ENCODE peak calls at places on chromosomes 3 and 15, in five cellular contexts. S, Y, R, A and G are unnamed samples.

GRCh38 chr3:72888546-72889309 is 882 bp downstream of the GXYLT2 start:
- DNase-seq in Y (no peak), R (no peak), S (no peak), A (no peak), G (peak)

GRCh38 chr3:43435706-43436105 is 149.4 kb downstream of the SNRK start:
- DNase-seq in A (no peak), S (no peak), Y (no peak), R (no peak), G (no peak)

GRCh38 chr3:122921791-122922651 is 105.5 kb downstream of the SEMA5B start:
- DNase-seq in S (no peak), A (peak), R (no peak), Y (peak), G (no peak)

GRCh38 chr15:65368300-65368617 is 9.5 kb downstream of the IGDCC3 start:
- DNase-seq in Y (no peak), S (no peak), R (peak), A (no peak), G (no peak)

GRCh38 chr3:153348457-153349137 is 186.6 kb downstream of the RAP2B start:
- DNase-seq in Y (no peak), R (no peak), S (no peak), A (no peak), G (peak)

GRCh38 chr15:72827216-72827615 is 43.7 kb upstream of the ADPGK start:
- DNase-seq in S (no peak), A (no peak), R (no peak), Y (no peak), G (peak)

GRCh38 chr15:52483712-52484111 is 45.0 kb downstream of the MYO5A start:
- DNase-seq in Y (no peak), S (no peak), R (no peak), A (no peak), G (peak)

GRCh38 chr3:139935071-139935865 is at the start of gene CLSTN2:
- DNase-seq in S (no peak), Y (peak), A (peak), R (peak), G (no peak)

GRCh38 chr3:146359841-146360240 is 108.9 kb upstream of the PLSCR4 start:
- DNase-seq in Y (no peak), S (no peak), A (no peak), R (no peak), G (no peak)

GRCh38 chr15:69808756-69809155 is 289.0 kb downstream of the TLE3 start:
- DNase-seq in R (no peak), S (no peak), Y (peak), A (no peak), G (peak)

GRCh38 chr3:48594431-48595049 is 589 bp downstream of the COL7A1 start:
- DNase-seq in Y (peak), R (peak), S (no peak), A (no peak), G (peak)

GRCh38 chr3:49719214-49719884 is at the start of gene AMIGO3:
- DNase-seq in R (peak), A (peak), S (peak), Y (peak), G (peak)

GRCh38 chr15:91874992-91875651 is 21.6 kb downstream of the SLCO3A1 start:
- DNase-seq in A (no peak), R (no peak), Y (no peak), S (no peak), G (no peak)

GRCh38 chr15:83170474-83171165 is 37.0 kb downstream of the HDGFL3 start:
- DNase-seq in S (no peak), Y (no peak), R (no peak), A (no peak), G (peak)

GRCh38 chr15:92714071-92714456 is 58.5 kb upstream of the FAM174B start:
- DNase-seq in Y (peak), R (peak), S (no peak), A (no peak), G (peak)

GRCh38 chr3:115062009-115062408 is 85.1 kb downstream of the ZBTB20 start:
- DNase-seq in Y (no peak), R (no peak), S (no peak), A (no peak), G (no peak)

GRCh38 chr15:58355965-58356358 is 75.8 kb upstream of the LIPC start:
- DNase-seq in S (no peak), Y (no peak), A (no peak), R (no peak), G (no peak)

GRCh38 chr15:42371125-42371524 is 11.8 kb downstream of the CAPN3 start:
- DNase-seq in R (no peak), S (no peak), Y (peak), A (peak), G (peak)

GRCh38 chr3:66121288-66121687 is 82.6 kb upstream of the MAGI1 start:
- DNase-seq in Y (no peak), A (no peak), S (no peak), R (no peak), G (peak)

GRCh38 chr15:78210349-78210717 is 24.0 kb downstream of the ACSBG1 start:
- DNase-seq in A (no peak), S (no peak), R (no peak), Y (no peak), G (no peak)

GRCh38 chr3:10945683-10946287 is 46.8 kb upstream of the SLC6A1 start:
- DNase-seq in S (no peak), A (peak), R (peak), Y (peak), G (peak)

GRCh38 chr15:81653259-81653658 is 279.2 kb upstream of the TMC3 start:
- DNase-seq in Y (no peak), A (no peak), R (no peak), S (peak), G (no peak)

GRCh38 chr3:133591271-133591742 is 17.8 kb downstream of the CDV3 start:
- DNase-seq in S (no peak), A (no peak), Y (no peak), R (no peak), G (peak)

GRCh38 chr3:135056084-135056730 is 261.1 kb downstream of the EPHB1 start:
- DNase-seq in S (no peak), Y (no peak), R (no peak), A (no peak), G (no peak)

GRCh38 chr15:68000754-68001153 is 53.4 kb upstream of the PIAS1 start:
- DNase-seq in A (no peak), R (no peak), S (no peak), Y (no peak), G (no peak)

GRCh38 chr3:134372405-134373277 is 1.6 kb downstream of the AMOTL2 start:
- DNase-seq in Y (no peak), S (no peak), R (no peak), A (no peak), G (peak)

GRCh38 chr15:67004142-67004541 is 61.3 kb upstream of the SMAD3 start:
- DNase-seq in S (peak), Y (no peak), R (no peak), A (no peak), G (no peak)

GRCh38 chr3:172708905-172709775 is 1.7 kb downstream of the NCEH1 start:
- DNase-seq in S (no peak), Y (no peak), R (no peak), A (no peak), G (peak)

GRCh38 chr3:86381247-86381646 is 609.7 kb downstream of the VGLL3 start:
- DNase-seq in Y (no peak), A (no peak), R (no peak), S (no peak), G (no peak)

GRCh38 chr3:129485681-129486056 is 42.8 kb upstream of the RHO start:
- DNase-seq in A (no peak), S (no peak), R (no peak), Y (no peak), G (peak)

GRCh38 chr3:196048922-196049566 is 32.8 kb downstream of the TFRC start:
- DNase-seq in R (no peak), A (no peak), Y (no peak), S (no peak), G (no peak)

GRCh38 chr3:117019082-117019713 is 309.6 kb downstream of the TUSC7 start:
- DNase-seq in Y (peak), A (no peak), R (peak), S (no peak), G (peak)

GRCh38 chr15:101642361-101642760 is 9.8 kb downstream of the TM2D3 start:
- DNase-seq in R (peak), Y (peak), A (no peak), S (no peak), G (no peak)

GRCh38 chr3:138774529-138775253 is 60.0 kb downstream of the PIK3CB start:
- DNase-seq in S (no peak), Y (peak), A (peak), R (peak), G (peak)

GRCh38 chr3:13642597-13642996 is 93.7 kb downstream of the FBLN2 start:
- DNase-seq in R (no peak), Y (no peak), A (no peak), S (no peak), G (peak)

GRCh38 chr3:195551381-195551978 is 8.4 kb upstream of the PPP1R2 start:
- DNase-seq in Y (no peak), S (no peak), A (no peak), R (no peak), G (no peak)

GRCh38 chr3:170132335-170132734 is 49.2 kb downstream of the PHC3 start:
- DNase-seq in S (no peak), Y (peak), R (no peak), A (peak), G (no peak)
- TF ChIP-seq CTCF in S (no peak), Y (no peak), R (no peak), A (no peak), G (no peak)

GRCh38 chr3:6516694-6517093 is 344.2 kb upstream of the GRM7 start:
- DNase-seq in S (no peak), A (no peak), R (no peak), Y (no peak), G (no peak)
- TF ChIP-seq RCOR1 in S (no peak), A (no peak), R (no peak), Y (no peak), G (no peak)

GRCh38 chr15:60130811-60131210 is 126.7 kb downstream of the FOXB1 start:
- DNase-seq in S (no peak), R (no peak), A (no peak), Y (no peak), G (no peak)

GRCh38 chr15:60137711-60138396 is 133.7 kb downstream of the FOXB1 start:
- DNase-seq in A (no peak), R (no peak), Y (no peak), S (no peak), G (no peak)

GRCh38 chr15:60135961-60136360 is 131.8 kb downstream of the FOXB1 start:
- DNase-seq in Y (no peak), R (no peak), S (no peak), A (no peak), G (no peak)

GRCh38 chr15:60138397-60138968 is 134.4 kb downstream of the FOXB1 start:
- DNase-seq in R (no peak), A (no peak), Y (no peak), S (no peak), G (no peak)

DNA sequence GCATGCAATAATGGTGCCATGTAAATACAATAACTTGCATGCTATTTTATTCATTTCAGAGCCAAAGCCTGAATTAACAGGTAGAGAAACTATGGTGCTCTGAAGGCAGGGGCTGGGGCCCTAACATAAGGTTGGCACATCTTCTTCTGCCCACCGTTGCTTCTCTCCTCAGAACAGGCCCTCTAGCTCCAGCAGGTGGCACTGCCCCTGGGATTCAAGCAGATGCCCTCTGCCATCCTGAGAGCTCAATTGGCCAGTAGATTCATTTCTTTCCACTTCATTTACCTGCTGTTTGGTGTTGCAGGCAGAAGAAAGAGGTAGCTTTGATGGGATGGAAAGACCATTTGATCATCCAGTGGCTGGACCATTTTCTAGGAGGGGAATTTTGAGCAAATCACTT is 130.5 kb downstream of the FOXB1 start:
- DNase-seq in S (no peak), A (no peak), Y (peak), R (peak), G (no peak)
- TF ChIP-seq CTCF in S (peak), A (no peak), Y (peak), R (peak), G (no peak)

GRCh38 chr3:46926871-46927717 is 49.5 kb downstream of the CCDC12 start:
- DNase-seq in Y (no peak), A (no peak), R (no peak), S (peak), G (no peak)
- TF ChIP-seq RCOR1 in Y (no peak), A (no peak), R (no peak), S (peak), G (no peak)

DNA sequence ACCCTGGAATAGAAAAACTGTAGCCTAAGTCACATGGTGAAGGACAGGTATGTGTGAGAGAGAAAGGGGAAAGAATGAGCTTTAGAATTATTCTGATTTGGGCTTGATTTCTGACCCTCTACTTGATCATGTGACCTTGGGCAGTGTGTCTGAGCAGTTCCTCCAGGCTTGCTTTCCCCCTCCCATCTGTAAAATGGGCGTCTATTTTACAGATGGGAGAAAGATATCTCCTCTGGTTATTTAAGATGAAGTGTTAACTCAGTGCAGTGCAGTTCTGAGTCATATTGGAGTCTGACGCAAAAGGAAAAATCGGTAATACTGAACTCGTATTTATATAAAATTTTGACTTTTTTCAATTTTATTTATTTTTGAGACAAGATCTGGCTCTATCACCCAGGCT is 38.1 kb upstream of the LMOD3 start:
- DNase-seq in S (no peak), Y (no peak), A (no peak), R (no peak), G (no peak)
- TF ChIP-seq CTCF in S (no peak), Y (no peak), A (no peak), R (no peak), G (no peak)

GRCh38 chr3:24683511-24684384 is 189.1 kb upstream of the THRB start:
- DNase-seq in R (peak), A (peak), S (no peak), Y (peak), G (peak)
- TF ChIP-seq RCOR1 in R (no peak), A (no peak), S (no peak), Y (no peak), G (no peak)

GRCh38 chr15:31439328-31439727 is 112.7 kb downstream of the KLF13 start:
- DNase-seq in Y (peak), R (no peak), A (peak), S (no peak), G (no peak)
- TF ChIP-seq CTCF in Y (peak), R (no peak), A (peak), S (peak), G (no peak)

DNA sequence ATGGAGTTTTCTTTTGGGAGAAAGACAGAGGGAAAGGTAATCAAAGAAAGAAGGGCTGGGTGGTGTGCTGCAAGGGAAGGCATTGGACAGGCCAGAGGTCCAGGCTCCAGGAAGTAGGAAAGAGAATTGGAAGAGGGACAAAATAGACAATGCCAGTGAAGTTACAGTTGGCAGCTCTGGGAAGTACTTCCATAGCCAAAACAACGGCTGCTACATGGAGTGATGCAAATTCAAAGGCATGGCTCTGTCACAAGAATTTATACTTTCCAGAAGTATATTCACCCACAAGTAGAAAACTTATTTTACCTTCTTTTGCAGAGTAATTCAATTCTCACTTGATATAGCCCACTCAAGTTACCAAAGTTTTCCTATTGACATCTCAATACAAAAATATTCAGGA is 191.5 kb downstream of the TNIK start:
- DNase-seq in S (no peak), Y (no peak), A (no peak), R (no peak), G (no peak)
- TF ChIP-seq RCOR1 in S (no peak), Y (no peak), A (no peak), R (no peak), G (no peak)

GRCh38 chr15:62904511-62904910 is 138.0 kb upstream of the TPM1 start:
- DNase-seq in Y (no peak), S (no peak), A (no peak), R (no peak), G (no peak)
- TF ChIP-seq CTCF in Y (no peak), S (no peak), A (no peak), R (no peak), G (no peak)